ENCODE peak calls at places on chromosome 12, in nine cellular contexts. One of them, this sample, is unnamed.

GRCh38 chr12:59973515-59973914 is 377.7 kb downstream of the SLC16A7 start:
- DNase-seq in body of pancreas: no peak
- DNase-seq in HepG2: no peak
- DNase-seq in IMR-90: peak; percentile 75
- DNase-seq in Panc1: no peak
- DNase-seq in fibroblast of lung: peak; percentile 90
- DNase-seq in thyroid gland: no peak
- DNase-seq in HCT116: peak; percentile 40
- DNase-seq in AG04450: no peak
- DNase-seq in this sample: no peak

GRCh38 chr12:91910871-91911388 is 234.7 kb downstream of the BTG1 start:
- DNase-seq in body of pancreas: no peak
- DNase-seq in HepG2: no peak
- DNase-seq in IMR-90: no peak
- DNase-seq in Panc1: no peak
- DNase-seq in fibroblast of lung: no peak
- DNase-seq in thyroid gland: no peak
- DNase-seq in HCT116: no peak
- DNase-seq in AG04450: no peak
- DNase-seq in this sample: no peak

GRCh38 chr12:65169311-65170244 is at the start of gene LEMD3:
- DNase-seq in body of pancreas: peak; percentile 96
- DNase-seq in HepG2: peak; percentile 90
- DNase-seq in IMR-90: peak; percentile 85
- DNase-seq in Panc1: peak; percentile 46
- DNase-seq in fibroblast of lung: peak; percentile 90
- DNase-seq in thyroid gland: peak; percentile 97
- DNase-seq in HCT116: peak; percentile 92
- DNase-seq in AG04450: peak; percentile 47
- DNase-seq in this sample: peak; percentile 93

GRCh38 chr12:2244013-2244861 is 191.4 kb downstream of the CACNA1C start:
- DNase-seq in body of pancreas: no peak
- DNase-seq in HepG2: peak; percentile 50
- DNase-seq in IMR-90: peak; percentile 97
- DNase-seq in Panc1: no peak
- DNase-seq in fibroblast of lung: peak; percentile 98
- DNase-seq in thyroid gland: no peak
- DNase-seq in HCT116: peak; percentile 2
- DNase-seq in AG04450: peak; percentile 88
- DNase-seq in this sample: peak; percentile 77

GRCh38 chr12:80593766-80594165 is 113.7 kb upstream of the MYF6 start:
- DNase-seq in body of pancreas: no peak
- DNase-seq in HepG2: no peak
- DNase-seq in IMR-90: peak; percentile 91
- DNase-seq in Panc1: no peak
- DNase-seq in fibroblast of lung: peak; percentile 98
- DNase-seq in thyroid gland: no peak
- DNase-seq in HCT116: no peak
- DNase-seq in AG04450: peak; percentile 65
- DNase-seq in this sample: no peak

GRCh38 chr12:96360550-96360949 is 39.7 kb downstream of the CDK17 start:
- DNase-seq in body of pancreas: no peak
- DNase-seq in HepG2: no peak
- DNase-seq in IMR-90: no peak
- DNase-seq in Panc1: no peak
- DNase-seq in fibroblast of lung: no peak
- DNase-seq in thyroid gland: no peak
- DNase-seq in HCT116: no peak
- DNase-seq in AG04450: no peak
- DNase-seq in this sample: no peak

GRCh38 chr12:14885718-14886201 is at the start of gene MGP:
- DNase-seq in body of pancreas: peak; percentile 42
- DNase-seq in HepG2: no peak
- DNase-seq in IMR-90: peak; percentile 18
- DNase-seq in Panc1: no peak
- DNase-seq in fibroblast of lung: peak; percentile 89
- DNase-seq in thyroid gland: peak; percentile 36
- DNase-seq in HCT116: no peak
- DNase-seq in AG04450: no peak
- DNase-seq in this sample: peak; percentile 56

GRCh38 chr12:2613674-2614073 is 181.1 kb upstream of the FKBP4 start:
- DNase-seq in body of pancreas: no peak
- DNase-seq in HepG2: no peak
- DNase-seq in IMR-90: peak; percentile 99
- DNase-seq in Panc1: peak; percentile 67
- DNase-seq in fibroblast of lung: peak; percentile 98
- DNase-seq in thyroid gland: no peak
- DNase-seq in HCT116: peak; percentile 54
- DNase-seq in AG04450: peak; percentile 91
- DNase-seq in this sample: no peak

GRCh38 chr12:111792155-111792876 is 25.6 kb downstream of the ALDH2 start:
- DNase-seq in body of pancreas: peak; percentile 83
- DNase-seq in HepG2: no peak
- DNase-seq in IMR-90: peak; percentile 41
- DNase-seq in Panc1: no peak
- DNase-seq in fibroblast of lung: peak; percentile 15
- DNase-seq in thyroid gland: no peak
- DNase-seq in HCT116: no peak
- DNase-seq in AG04450: no peak
- DNase-seq in this sample: peak; percentile 56

GRCh38 chr12:4900327-4900726 is 9.4 kb upstream of the KCNA1 start:
- DNase-seq in body of pancreas: no peak
- DNase-seq in HepG2: no peak
- DNase-seq in IMR-90: peak; percentile 27
- DNase-seq in Panc1: no peak
- DNase-seq in fibroblast of lung: peak; percentile 75
- DNase-seq in thyroid gland: no peak
- DNase-seq in HCT116: no peak
- DNase-seq in AG04450: no peak
- DNase-seq in this sample: no peak

GRCh38 chr12:68349083-68349700 is 17.0 kb upstream of the MDM1 start:
- DNase-seq in body of pancreas: no peak
- DNase-seq in HepG2: no peak
- DNase-seq in IMR-90: peak; percentile 22
- DNase-seq in Panc1: no peak
- DNase-seq in fibroblast of lung: peak; percentile 60
- DNase-seq in thyroid gland: no peak
- DNase-seq in HCT116: no peak
- DNase-seq in AG04450: no peak
- DNase-seq in this sample: no peak

DNA sequence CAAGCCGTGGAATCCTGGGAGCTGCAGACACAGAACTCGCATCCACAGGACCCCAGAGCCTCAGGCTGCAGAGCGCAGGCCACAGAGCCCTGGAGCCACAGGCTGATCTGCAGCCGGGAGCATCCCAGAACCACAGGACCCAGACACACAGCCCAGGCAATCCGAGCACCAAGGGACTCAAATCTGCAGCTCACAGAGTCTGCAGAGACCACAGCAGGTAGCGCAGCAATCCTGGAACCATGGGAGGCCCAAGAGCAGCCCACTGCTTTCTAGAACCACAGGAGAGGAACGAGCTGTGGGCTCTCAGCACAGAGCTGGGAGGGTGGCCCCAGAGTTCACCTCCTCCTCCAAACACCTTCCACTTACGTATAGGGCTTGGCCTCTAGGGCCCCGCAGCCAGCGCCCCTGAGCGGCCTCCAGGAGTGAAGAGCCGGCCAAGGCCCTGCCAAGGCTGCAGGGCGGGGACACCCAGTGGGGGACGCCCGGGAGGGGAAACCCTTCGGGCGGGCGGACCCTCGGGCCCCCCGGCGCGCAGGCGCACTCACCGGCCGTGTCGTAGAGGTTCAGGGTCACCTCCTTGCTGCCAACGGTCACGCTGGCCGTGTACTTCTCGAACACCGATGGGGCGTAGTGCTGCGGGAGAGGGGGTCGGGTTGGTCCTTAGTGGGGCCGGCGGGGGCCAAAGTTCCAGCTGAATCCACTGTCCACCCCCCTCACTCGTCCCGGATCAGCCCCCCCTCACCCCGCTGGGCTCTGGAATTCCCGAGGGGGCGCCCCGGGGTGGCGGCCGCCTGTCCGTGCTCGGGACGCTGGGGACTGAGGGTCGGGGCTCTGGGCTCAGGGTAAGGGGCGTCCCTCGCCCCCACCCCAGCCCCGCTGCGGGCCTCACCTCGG is 634 bp downstream of the RHOF start:
- DNase-seq in body of pancreas: peak; percentile 50
- DNase-seq in HepG2: peak; percentile 62
- DNase-seq in IMR-90: no peak
- DNase-seq in Panc1: no peak
- DNase-seq in fibroblast of lung: no peak
- DNase-seq in thyroid gland: peak; percentile 84
- DNase-seq in HCT116: no peak
- DNase-seq in AG04450: no peak
- DNase-seq in this sample: no peak
- TF ChIP-seq CTCF in body of pancreas: no peak
- TF ChIP-seq CTCF in HepG2: peak; percentile 37
- TF ChIP-seq CTCF in IMR-90: no peak
- TF ChIP-seq CTCF in Panc1: no peak
- TF ChIP-seq CTCF in fibroblast of lung: no peak
- TF ChIP-seq CTCF in thyroid gland: no peak
- TF ChIP-seq CTCF in HCT116: no peak
- TF ChIP-seq CTCF in AG04450: no peak
- TF ChIP-seq CTCF in this sample: no peak

DNA sequence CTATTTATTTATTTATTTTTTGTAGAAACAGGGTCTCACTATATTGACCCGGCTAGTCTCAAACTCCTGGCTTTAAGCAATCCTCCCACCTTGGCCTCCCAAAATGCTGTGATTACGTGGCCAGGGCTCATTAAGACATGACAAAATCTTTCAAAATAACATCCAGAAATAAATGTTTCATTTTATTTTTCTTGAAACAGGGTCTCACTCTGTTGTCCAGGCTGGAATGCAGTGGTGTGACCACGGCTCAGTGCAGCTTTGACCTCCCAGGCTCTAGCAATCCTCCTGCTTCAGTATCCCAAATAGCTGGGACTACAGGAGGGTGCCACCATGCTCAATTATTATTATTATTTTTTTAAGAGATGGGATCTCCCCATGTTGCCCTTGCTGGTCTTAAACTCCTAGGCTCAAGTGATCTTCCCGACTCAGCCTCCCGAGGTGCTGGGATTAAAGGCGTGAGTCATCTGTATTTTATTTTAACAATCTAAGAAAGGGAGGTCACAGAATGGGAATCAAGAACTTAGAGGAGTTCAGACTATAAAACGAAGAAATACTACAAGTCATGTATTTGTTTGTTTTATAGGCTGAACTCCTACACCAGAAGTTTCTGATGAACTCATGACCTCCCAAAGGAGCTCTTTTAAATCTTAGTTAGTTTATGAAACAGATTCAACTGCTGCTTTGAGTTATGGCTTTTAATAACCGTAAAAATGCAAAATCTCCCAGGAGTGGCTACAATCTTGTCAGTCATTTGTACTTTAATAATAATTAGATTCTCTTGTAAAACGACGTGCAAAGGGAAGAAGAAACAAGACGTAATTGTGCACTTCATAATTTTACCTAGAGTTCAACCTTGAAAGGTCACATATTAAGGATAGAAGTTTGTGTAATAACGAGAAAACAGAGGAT is 2.1 kb upstream of the TMEM263 start:
- DNase-seq in body of pancreas: no peak
- DNase-seq in HepG2: no peak
- DNase-seq in IMR-90: peak; percentile 4
- DNase-seq in Panc1: no peak
- DNase-seq in fibroblast of lung: peak; percentile 37
- DNase-seq in thyroid gland: no peak
- DNase-seq in HCT116: no peak
- DNase-seq in AG04450: no peak
- DNase-seq in this sample: no peak
- H3K4me3 ChIP-seq in body of pancreas: no peak overlapping the region
- H3K4me3 ChIP-seq in HepG2: no peak overlapping the region
- H3K4me3 ChIP-seq in IMR-90: no peak overlapping the region
- H3K4me3 ChIP-seq in Panc1: no peak overlapping the region
- H3K4me3 ChIP-seq in fibroblast of lung: no peak overlapping the region
- H3K4me3 ChIP-seq in thyroid gland: no peak overlapping the region
- H3K4me3 ChIP-seq in HCT116: peak overlapping the region; percentile 13
- H3K4me3 ChIP-seq in AG04450: no peak overlapping the region
- H3K4me3 ChIP-seq in this sample: no peak overlapping the region

GRCh38 chr12:75848533-75848932 is 183.0 kb downstream of the PHLDA1 start:
- DNase-seq in body of pancreas: no peak
- DNase-seq in HepG2: no peak
- DNase-seq in IMR-90: peak; percentile 28
- DNase-seq in Panc1: no peak
- DNase-seq in fibroblast of lung: no peak
- DNase-seq in thyroid gland: no peak
- DNase-seq in HCT116: no peak
- DNase-seq in AG04450: no peak
- DNase-seq in this sample: no peak
- H3K27ac ChIP-seq in body of pancreas: no peak overlapping the region
- H3K27ac ChIP-seq in HepG2: no peak overlapping the region
- H3K27ac ChIP-seq in IMR-90: peak overlapping the region; percentile 71
- H3K27ac ChIP-seq in Panc1: peak overlapping the region; percentile 92
- H3K27ac ChIP-seq in fibroblast of lung: no peak overlapping the region
- H3K27ac ChIP-seq in thyroid gland: no peak overlapping the region
- H3K27ac ChIP-seq in HCT116: peak overlapping the region; percentile 95
- H3K27ac ChIP-seq in AG04450: peak overlapping the region; percentile 25
- H3K27ac ChIP-seq in this sample: no peak overlapping the region

GRCh38 chr12:97944576-97944975 is 482.0 kb downstream of the RMST start:
- DNase-seq in body of pancreas: no peak
- DNase-seq in HepG2: no peak
- DNase-seq in IMR-90: no peak
- DNase-seq in Panc1: no peak
- DNase-seq in fibroblast of lung: no peak
- DNase-seq in thyroid gland: no peak
- DNase-seq in HCT116: no peak
- DNase-seq in AG04450: no peak
- DNase-seq in this sample: no peak

GRCh38 chr12:97940629-97941028 is 478.0 kb downstream of the RMST start:
- DNase-seq in body of pancreas: no peak
- DNase-seq in HepG2: no peak
- DNase-seq in IMR-90: no peak
- DNase-seq in Panc1: no peak
- DNase-seq in fibroblast of lung: no peak
- DNase-seq in thyroid gland: no peak
- DNase-seq in HCT116: no peak
- DNase-seq in AG04450: no peak
- DNase-seq in this sample: no peak

GRCh38 chr12:97940105-97940504 is 477.5 kb downstream of the RMST start:
- DNase-seq in body of pancreas: no peak
- DNase-seq in HepG2: no peak
- DNase-seq in IMR-90: no peak
- DNase-seq in Panc1: no peak
- DNase-seq in fibroblast of lung: no peak
- DNase-seq in thyroid gland: no peak
- DNase-seq in HCT116: no peak
- DNase-seq in AG04450: no peak
- DNase-seq in this sample: no peak

GRCh38 chr12:97941686-97942354 is 479.2 kb downstream of the RMST start:
- DNase-seq in body of pancreas: no peak
- DNase-seq in HepG2: peak; percentile 60
- DNase-seq in IMR-90: no peak
- DNase-seq in Panc1: no peak
- DNase-seq in fibroblast of lung: no peak
- DNase-seq in thyroid gland: no peak
- DNase-seq in HCT116: no peak
- DNase-seq in AG04450: no peak
- DNase-seq in this sample: no peak

DNA sequence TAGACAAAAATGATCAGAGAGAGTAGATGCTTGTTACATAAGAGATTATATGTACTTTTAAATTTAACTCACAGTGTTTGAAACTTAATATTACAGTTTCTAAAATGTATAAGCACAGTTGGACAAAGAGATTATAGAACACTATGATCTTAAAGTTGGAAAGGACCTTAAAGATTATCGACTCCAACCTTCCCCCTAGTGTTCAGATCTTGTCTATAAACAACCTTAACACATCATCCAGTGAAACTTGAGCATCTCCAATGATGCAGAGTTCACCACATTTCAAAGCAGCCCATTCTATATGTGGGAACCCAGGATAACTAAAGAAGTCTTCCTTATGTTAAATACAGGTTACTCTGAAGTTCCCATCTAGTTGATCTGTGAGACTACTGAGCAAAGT is 480.8 kb downstream of the RMST start:
- DNase-seq in body of pancreas: no peak
- DNase-seq in HepG2: no peak
- DNase-seq in IMR-90: no peak
- DNase-seq in Panc1: no peak
- DNase-seq in fibroblast of lung: no peak
- DNase-seq in thyroid gland: no peak
- DNase-seq in HCT116: no peak
- DNase-seq in AG04450: no peak
- DNase-seq in this sample: no peak
- TF ChIP-seq CTCF in body of pancreas: no peak
- TF ChIP-seq CTCF in HepG2: no peak
- TF ChIP-seq CTCF in IMR-90: no peak
- TF ChIP-seq CTCF in Panc1: no peak
- TF ChIP-seq CTCF in fibroblast of lung: no peak
- TF ChIP-seq CTCF in thyroid gland: no peak
- TF ChIP-seq CTCF in HCT116: no peak
- TF ChIP-seq CTCF in AG04450: no peak
- TF ChIP-seq CTCF in this sample: no peak